ENCODE peak calls at places on chromosomes 7 and 10, in five cellular contexts. V, X, C, P and D are unnamed samples.

GRCh38 chr7:131557521-131558385 is 1.3 kb upstream of the PODXL start:
- DNase-seq in V (no peak), X (no peak), C (peak; percentile 66), P (no peak), D (peak; percentile 62)

GRCh38 chr10:5196613-5197234 is at the start of gene AKR1C4:
- DNase-seq in V (no peak), X (no peak), C (no peak), P (peak; percentile 48), D (no peak)

GRCh38 chr7:27243340-27244163 is 950 bp downstream of the EVX1 start:
- DNase-seq in V (no peak), X (no peak), C (no peak), P (no peak), D (no peak)

GRCh38 chr7:77837966-77838365 is 39.4 kb downstream of the PHTF2 start:
- DNase-seq in V (no peak), X (no peak), C (no peak), P (no peak), D (no peak)

GRCh38 chr7:40192036-40192435 is 57.2 kb downstream of the SUGCT start:
- DNase-seq in V (no peak), X (peak; percentile 83), C (peak; percentile 87), P (no peak), D (no peak)

GRCh38 chr10:113228570-113228969 is 278.5 kb downstream of the TCF7L2 start:
- DNase-seq in V (no peak), X (peak; percentile 27), C (peak; percentile 85), P (no peak), D (no peak)

GRCh38 chr7:101995121-101995520 is 177.7 kb downstream of the CUX1 start:
- DNase-seq in V (no peak), X (no peak), C (no peak), P (no peak), D (no peak)

GRCh38 chr10:106424981-106425380 is 739.5 kb downstream of the SORCS1 start:
- DNase-seq in V (no peak), X (peak; percentile 72), C (peak; percentile 37), P (peak; percentile 6), D (no peak)

GRCh38 chr7:21142081-21142480 is 285.8 kb upstream of the SP4 start:
- DNase-seq in V (no peak), X (no peak), C (no peak), P (peak; percentile 4), D (no peak)

GRCh38 chr7:65912220-65912619 is 39.3 kb downstream of the VKORC1L1 start:
- DNase-seq in V (no peak), X (no peak), C (no peak), P (no peak), D (no peak)

GRCh38 chr10:3162533-3162932 is 10.0 kb downstream of the PITRM1 start:
- DNase-seq in V (no peak), X (no peak), C (no peak), P (no peak), D (no peak)

GRCh38 chr10:68082815-68083395 is 7.8 kb upstream of the HERC4 start:
- DNase-seq in V (no peak), X (peak; percentile 67), C (peak; percentile 72), P (peak; percentile 61), D (peak; percentile 48)

GRCh38 chr10:90042075-90042474 is 340.7 kb downstream of the KIF20B start:
- DNase-seq in V (no peak), X (no peak), C (no peak), P (no peak), D (no peak)
- H3K4me1 ChIP-seq in V (no peaks in the 10 kb centered on the region), X (no peaks in the 10 kb centered on the region), C (no peaks in the 10 kb centered on the region), P (no peaks in the 10 kb centered on the region), D (no peaks in the 10 kb centered on the region)

DNA sequence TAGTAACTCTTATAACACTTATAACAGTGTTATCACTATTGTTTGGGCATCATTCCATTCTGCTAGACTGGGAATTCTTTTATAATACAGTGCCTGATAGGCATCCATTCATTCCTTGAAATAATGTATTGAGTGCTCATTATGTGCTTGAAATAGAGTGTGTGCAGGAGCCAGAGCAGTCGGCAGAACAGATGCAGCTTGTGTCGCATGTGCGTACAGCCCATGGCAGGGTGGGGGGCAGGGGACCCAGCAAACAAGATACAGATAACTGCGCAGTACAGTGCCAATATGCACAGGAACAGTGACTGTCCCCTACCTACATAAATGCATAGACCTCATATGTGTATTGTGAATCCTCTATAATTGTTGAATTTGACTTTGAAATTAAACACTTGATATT is 99.3 kb downstream of the KAT6B start:
- DNase-seq in V (no peak), X (no peak), C (no peak), P (no peak), D (no peak)
- H3K4me1 ChIP-seq in V (peaks cover 70% of the 10 kb centered on the region), X (peaks cover 29% of the 10 kb centered on the region), C (peaks cover 73% of the 10 kb centered on the region), P (peaks cover 66% of the 10 kb centered on the region), D (no peaks in the 10 kb centered on the region)

GRCh38 chr10:97319671-97320479 is 804 bp downstream of the FRAT1 start:
- DNase-seq in V (peak; percentile 84), X (no peak), C (peak; percentile 68), P (peak; percentile 60), D (peak; percentile 69)
- H3K4me1 ChIP-seq in V (peaks cover 39% of the 10 kb centered on the region), X (peaks cover 8% of the 10 kb centered on the region), C (peaks cover 9% of the 10 kb centered on the region), P (peaks cover 3% of the 10 kb centered on the region), D (peaks cover 5% of the 10 kb centered on the region)

GRCh38 chr10:88116491-88116890 is 253.1 kb downstream of the PTEN start:
- DNase-seq in V (no peak), X (peak; percentile 59), C (peak; percentile 85), P (peak; percentile 13), D (no peak)

GRCh38 chr10:88115968-88116367 is 252.5 kb downstream of the PTEN start:
- DNase-seq in V (no peak), X (peak; percentile 88), C (peak; percentile 79), P (no peak), D (no peak)

GRCh38 chr10:88113657-88114272 is 250.3 kb downstream of the PTEN start:
- DNase-seq in V (no peak), X (no peak), C (peak; percentile 29), P (no peak), D (no peak)

GRCh38 chr10:88114368-88114767 is 250.9 kb downstream of the PTEN start:
- DNase-seq in V (peak; percentile 60), X (peak; percentile 25), C (peak; percentile 35), P (peak; percentile 66), D (peak; percentile 56)

GRCh38 chr10:88115406-88115805 is 252.0 kb downstream of the PTEN start:
- DNase-seq in V (no peak), X (no peak), C (peak; percentile 18), P (no peak), D (no peak)
- H3K4me1 ChIP-seq in V (peaks cover 17% of the 10 kb centered on the region), X (peaks cover 23% of the 10 kb centered on the region), C (peaks cover 36% of the 10 kb centered on the region), P (peaks cover 17% of the 10 kb centered on the region), D (peaks cover 12% of the 10 kb centered on the region)

GRCh38 chr7:98278408-98278807 is 3.1 kb upstream of the BRI3 start:
- DNase-seq in V (no peak), X (no peak), C (peak; percentile 8), P (no peak), D (no peak)
- H3K4me1 ChIP-seq in V (peaks cover 41% of the 10 kb centered on the region), X (peaks cover 10% of the 10 kb centered on the region), C (no peaks in the 10 kb centered on the region), P (peaks cover 44% of the 10 kb centered on the region), D (peaks cover 6% of the 10 kb centered on the region)